ENCODE peak calls at places on chromosomes 3 and 15, in ten cellular contexts. Z is neuronal stem cell, N is tibial nerve, J is HCT116, R is transverse colon, W is heart left ventricle, G is hepatocyte, H is SK-N-SH, Y is pancreas, L is heart right ventricle. Q is an unnamed sample.

GRCh38 chr3:77746892-77747291 is 707.0 kb downstream of the ROBO2 start:
- DNase-seq in Z (no peak), N (no peak), J (no peak), R (no peak), W (no peak), G (no peak), H (no peak), Y (no peak), L (no peak), Q (no peak)

GRCh38 chr3:123816673-123817207 is 67.4 kb downstream of the MYLK start:
- DNase-seq in Z (no peak), N (no peak), J (no peak), R (no peak), W (no peak), G (no peak), H (no peak), Y (no peak), L (no peak), Q (no peak)

GRCh38 chr3:72694398-72694797 is 153.8 kb downstream of the SHQ1 start:
- DNase-seq in Z (no peak), N (no peak), J (no peak), R (no peak), W (no peak), G (no peak), H (no peak), Y (no peak), L (no peak), Q (no peak)

GRCh38 chr3:141646760-141647561 is 91.1 kb upstream of the RNF7 start:
- DNase-seq in Z (peak; percentile 21), N (no peak), J (peak; percentile 66), R (peak; percentile 50), W (peak; percentile 45), G (peak; percentile 26), H (peak; percentile 70), Y (no peak), L (no peak), Q (peak; percentile 81)

GRCh38 chr15:58521293-58521991 is 89.7 kb downstream of the LIPC start:
- DNase-seq in Z (no peak), N (no peak), J (peak; percentile 34), R (no peak), W (no peak), G (peak; percentile 73), H (no peak), Y (no peak), L (peak; percentile 33), Q (peak; percentile 93)

GRCh38 chr3:184788751-184789150 is 23.2 kb upstream of the VPS8 start:
- DNase-seq in Z (no peak), N (no peak), J (no peak), R (no peak), W (no peak), G (no peak), H (peak; percentile 8), Y (no peak), L (no peak), Q (no peak)

GRCh38 chr15:51162865-51163762 is 68.4 kb upstream of the TNFAIP8L3 start:
- DNase-seq in Z (peak; percentile 71), N (peak; percentile 57), J (peak; percentile 33), R (peak; percentile 69), W (peak; percentile 68), G (peak; percentile 83), H (peak; percentile 84), Y (no peak), L (peak; percentile 55), Q (peak; percentile 49)

GRCh38 chr3:72011495-72011894 is 226.5 kb upstream of the PROK2 start:
- DNase-seq in Z (no peak), N (no peak), J (no peak), R (no peak), W (no peak), G (no peak), H (no peak), Y (no peak), L (no peak), Q (no peak)

GRCh38 chr3:54665201-54665600 is 262.7 kb downstream of the LRTM1 start:
- DNase-seq in Z (no peak), N (no peak), J (no peak), R (no peak), W (no peak), G (no peak), H (no peak), Y (no peak), L (no peak), Q (no peak)

GRCh38 chr15:36358094-36358961 is 221.1 kb upstream of the CDIN1 start:
- DNase-seq in Z (no peak), N (no peak), J (no peak), R (no peak), W (no peak), G (no peak), H (no peak), Y (no peak), L (no peak), Q (no peak)

GRCh38 chr3:39962566-39962965 is 153.2 kb downstream of the MYRIP start:
- DNase-seq in Z (no peak), N (no peak), J (no peak), R (no peak), W (peak; percentile 16), G (no peak), H (no peak), Y (no peak), L (no peak), Q (no peak)

GRCh38 chr3:127612966-127613365 is 14.8 kb downstream of the MCM2 start:
- DNase-seq in Z (no peak), N (no peak), J (no peak), R (no peak), W (no peak), G (no peak), H (no peak), Y (no peak), L (no peak), Q (no peak)

GRCh38 chr3:123764642-123765041 is 119.5 kb downstream of the MYLK start:
- DNase-seq in Z (no peak), N (no peak), J (no peak), R (no peak), W (no peak), G (no peak), H (no peak), Y (no peak), L (no peak), Q (no peak)

GRCh38 chr3:29427266-29428103 is 146.6 kb downstream of the RBMS3 start:
- DNase-seq in Z (no peak), N (no peak), J (no peak), R (no peak), W (peak; percentile 21), G (no peak), H (peak; percentile 53), Y (no peak), L (peak; percentile 15), Q (no peak)

GRCh38 chr3:76561494-76562242 is 478.2 kb upstream of the ROBO2 start:
- DNase-seq in Z (no peak), N (no peak), J (no peak), R (no peak), W (no peak), G (no peak), H (no peak), Y (no peak), L (no peak), Q (peak; percentile 72)

GRCh38 chr3:125605771-125606170 is 10.5 kb upstream of the OSBPL11 start:
- DNase-seq in Z (no peak), N (no peak), J (no peak), R (no peak), W (no peak), G (no peak), H (no peak), Y (no peak), L (no peak), Q (no peak)
- H3K4me3 ChIP-seq in Z (no peak overlapping the region), N (no peak overlapping the region), J (no peak overlapping the region), R (no peak overlapping the region), W (no peak overlapping the region), G (no peak overlapping the region), H (no peak overlapping the region), Y (no peak overlapping the region), L (no peak overlapping the region), Q (no peak overlapping the region)

GRCh38 chr3:44861412-44862220 is at the start of gene TMEM42:
- DNase-seq in Z (peak; percentile 83), N (peak; percentile 76), J (peak; percentile 78), R (peak; percentile 90), W (peak; percentile 90), G (peak; percentile 96), H (peak; percentile 98), Y (peak; percentile 96), L (peak; percentile 94), Q (peak; percentile 47)

GRCh38 chr3:44870375-44871061 is 3.9 kb upstream of the TGM4 start:
- DNase-seq in Z (no peak), N (no peak), J (no peak), R (peak; percentile 60), W (no peak), G (no peak), H (no peak), Y (peak; percentile 84), L (no peak), Q (no peak)

GRCh38 chr3:44867421-44868111 is 5.9 kb downstream of the TMEM42 start:
- DNase-seq in Z (no peak), N (no peak), J (no peak), R (no peak), W (no peak), G (no peak), H (no peak), Y (no peak), L (no peak), Q (no peak)

GRCh38 chr3:44862221-44862637 is 517 bp downstream of the TMEM42 start:
- DNase-seq in Z (peak; percentile 8), N (no peak), J (no peak), R (no peak), W (no peak), G (no peak), H (no peak), Y (no peak), L (no peak), Q (no peak)

GRCh38 chr3:44865272-44866005 is 3.7 kb downstream of the TMEM42 start:
- DNase-seq in Z (no peak), N (no peak), J (no peak), R (no peak), W (no peak), G (no peak), H (no peak), Y (no peak), L (no peak), Q (peak; percentile 18)
- H3K36me3 ChIP-seq in Z (peaks cover 7% of the 10 kb centered on the region), N (no peaks in the 10 kb centered on the region), J (peaks cover 8% of the 10 kb centered on the region), R (no peaks in the 10 kb centered on the region), W (no peaks in the 10 kb centered on the region), G (no peaks in the 10 kb centered on the region), H (peaks cover 4% of the 10 kb centered on the region), Y (no peaks in the 10 kb centered on the region), L (no peaks in the 10 kb centered on the region), Q (peaks cover 14% of the 10 kb centered on the region)

DNA sequence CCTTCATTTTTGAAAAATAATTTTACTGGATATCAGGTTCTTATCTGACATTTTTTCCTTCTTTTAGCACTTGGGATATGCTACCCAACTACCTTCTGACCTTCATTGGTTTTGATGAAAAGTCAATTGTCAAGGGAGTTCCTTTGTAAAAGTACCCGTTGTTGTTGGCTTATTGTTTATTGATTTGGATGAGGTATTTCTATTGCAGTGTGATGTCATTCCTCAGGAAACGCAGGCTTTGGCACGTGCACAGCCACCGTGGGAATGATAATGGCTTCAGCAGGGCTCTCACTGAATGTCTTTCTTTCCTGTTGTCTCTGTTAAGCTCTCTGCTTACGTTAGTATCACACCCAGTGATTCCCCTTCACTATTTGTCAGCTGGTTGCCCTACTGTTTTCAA is 944.6 kb downstream of the CADM2 start:
- DNase-seq in Z (no peak), N (no peak), J (no peak), R (no peak), W (no peak), G (no peak), H (no peak), Y (no peak), L (no peak), Q (no peak)
- H3K27ac ChIP-seq in Z (no peak overlapping the region), N (no peak overlapping the region), J (no peak overlapping the region), R (no peak overlapping the region), W (no peak overlapping the region), G (no peak overlapping the region), H (no peak overlapping the region), Y (no peak overlapping the region), L (no peak overlapping the region), Q (no peak overlapping the region)

GRCh38 chr3:36923523-36923943 is 21.3 kb downstream of the TRANK1 start:
- DNase-seq in Z (no peak), N (no peak), J (no peak), R (no peak), W (no peak), G (no peak), H (no peak), Y (no peak), L (no peak), Q (no peak)
- H3K4me3 ChIP-seq in Z (no peak overlapping the region), N (no peak overlapping the region), J (no peak overlapping the region), R (no peak overlapping the region), W (no peak overlapping the region), G (no peak overlapping the region), H (no peak overlapping the region), Y (no peak overlapping the region), L (no peak overlapping the region), Q (no peak overlapping the region)